ENCODE peak calls at places on chromosomes 16 and 17, in six cellular contexts. N is dermis microvascular lymphatic vessel endothelial cell; R is stimulated activated naive B cell treated with anti-CD40 and anti-IgM and Interleukin-4, amounts not matched to agents 10 μg/mL and 1 μg/mL and 100 μg/mL, for 72 hours; V is Caki2; G is T-helper 2 cell; E is EL. Y is an unnamed sample.

GRCh38 chr16:31107465-31107867 is 720 bp upstream of the BCKDK start:
- DNase-seq in N (no peak), R (no peak), V (no peak), G (peak; percentile 55), E (no peak), Y (no peak)

GRCh38 chr17:17749921-17750320 is 68.7 kb downstream of the RAI1 start:
- DNase-seq in N (peak; percentile 55), R (peak; percentile 54), V (no peak), G (peak; percentile 85), E (peak; percentile 47), Y (no peak)

GRCh38 chr16:23185661-23186060 is 3.1 kb downstream of the SCNN1G start:
- DNase-seq in N (no peak), R (no peak), V (no peak), G (no peak), E (no peak), Y (no peak)

GRCh38 chr16:66740010-66740409 is 11.4 kb downstream of the DYNC1LI2 start:
- DNase-seq in N (peak; percentile 59), R (no peak), V (peak; percentile 42), G (peak; percentile 43), E (peak; percentile 50), Y (no peak)

GRCh38 chr17:59493867-59494266 is 71.5 kb upstream of the DHX40 start:
- DNase-seq in N (no peak), R (no peak), V (no peak), G (no peak), E (no peak), Y (no peak)

GRCh38 chr17:17208013-17208412 is 1.9 kb upstream of the PLD6 start:
- DNase-seq in N (no peak), R (no peak), V (no peak), G (no peak), E (no peak), Y (no peak)

GRCh38 chr17:65656390-65657250 is 95.2 kb upstream of the AXIN2 start:
- DNase-seq in N (no peak), R (no peak), V (no peak), G (peak; percentile 81), E (no peak), Y (no peak)

GRCh38 chr16:27462200-27462845 is 60.3 kb downstream of the IL21R start:
- DNase-seq in N (no peak), R (no peak), V (no peak), G (no peak), E (no peak), Y (no peak)

GRCh38 chr16:75433732-75434413 is 570 bp upstream of the CFDP1 start:
- DNase-seq in N (peak; percentile 97), R (peak; percentile 61), V (peak; percentile 86), G (peak; percentile 94), E (peak; percentile 91), Y (peak; percentile 92)